ENCODE peak calls at places on chromosome 15, in nine cellular contexts. One of them, this sample, is unnamed.

GRCh38 chr15:74383695-74384565 is 16.5 kb upstream of the CYP11A1 start:
- DNase-seq in H9: no peak
- DNase-seq in right atrium auricular region: no peak
- DNase-seq in psoas muscle: no peak
- DNase-seq in substantia nigra: no peak
- DNase-seq in upper lobe of right lung: no peak
- DNase-seq in mesendoderm: no peak
- DNase-seq in gastrocnemius medialis: no peak
- DNase-seq in A549: peak; percentile 33
- DNase-seq in this sample: no peak

GRCh38 chr15:98076021-98076816 is 115.7 kb downstream of the ARRDC4 start:
- DNase-seq in mesendoderm: peak; percentile 14
- DNase-seq in H9: no peak
- DNase-seq in psoas muscle: peak; percentile 31
- DNase-seq in upper lobe of right lung: no peak
- DNase-seq in gastrocnemius medialis: peak; percentile 17
- DNase-seq in A549: peak; percentile 22
- DNase-seq in substantia nigra: no peak
- DNase-seq in right atrium auricular region: no peak
- DNase-seq in this sample: no peak

GRCh38 chr15:36653851-36654250 is 74.4 kb downstream of the CDIN1 start:
- DNase-seq in H9: no peak
- DNase-seq in psoas muscle: no peak
- DNase-seq in substantia nigra: no peak
- DNase-seq in upper lobe of right lung: no peak
- DNase-seq in gastrocnemius medialis: no peak
- DNase-seq in mesendoderm: no peak
- DNase-seq in A549: no peak
- DNase-seq in right atrium auricular region: no peak
- DNase-seq in this sample: no peak

GRCh38 chr15:73225358-73226015 is 143.3 kb downstream of the HCN4 start:
- DNase-seq in right atrium auricular region: no peak
- DNase-seq in mesendoderm: peak; percentile 34
- DNase-seq in gastrocnemius medialis: no peak
- DNase-seq in psoas muscle: no peak
- DNase-seq in H9: peak; percentile 45
- DNase-seq in substantia nigra: no peak
- DNase-seq in A549: peak; percentile 23
- DNase-seq in upper lobe of right lung: no peak
- DNase-seq in this sample: no peak

GRCh38 chr15:56678562-56678961 is 54.7 kb downstream of the ZNF280D start:
- DNase-seq in substantia nigra: no peak
- DNase-seq in gastrocnemius medialis: peak; percentile 21
- DNase-seq in A549: no peak
- DNase-seq in upper lobe of right lung: no peak
- DNase-seq in H9: no peak
- DNase-seq in right atrium auricular region: no peak
- DNase-seq in psoas muscle: no peak
- DNase-seq in mesendoderm: no peak
- DNase-seq in this sample: no peak

GRCh38 chr15:55902975-55903374 is 90.4 kb downstream of the NEDD4 start:
- DNase-seq in upper lobe of right lung: no peak
- DNase-seq in psoas muscle: no peak
- DNase-seq in H9: no peak
- DNase-seq in gastrocnemius medialis: no peak
- DNase-seq in substantia nigra: no peak
- DNase-seq in right atrium auricular region: no peak
- DNase-seq in A549: no peak
- DNase-seq in mesendoderm: no peak
- DNase-seq in this sample: no peak

GRCh38 chr15:71469393-71469792 is 341.0 kb upstream of the NR2E3 start:
- DNase-seq in A549: no peak
- DNase-seq in mesendoderm: no peak
- DNase-seq in psoas muscle: no peak
- DNase-seq in right atrium auricular region: no peak
- DNase-seq in upper lobe of right lung: no peak
- DNase-seq in H9: peak; percentile 36
- DNase-seq in substantia nigra: no peak
- DNase-seq in gastrocnemius medialis: no peak
- DNase-seq in this sample: peak; percentile 61

GRCh38 chr15:50051811-50052419 is 67.1 kb downstream of the ATP8B4 start:
- DNase-seq in A549: peak; percentile 87
- DNase-seq in mesendoderm: peak; percentile 66
- DNase-seq in substantia nigra: no peak
- DNase-seq in psoas muscle: peak; percentile 16
- DNase-seq in H9: peak; percentile 41
- DNase-seq in gastrocnemius medialis: peak; percentile 25
- DNase-seq in right atrium auricular region: peak; percentile 75
- DNase-seq in upper lobe of right lung: no peak
- DNase-seq in this sample: peak; percentile 66

GRCh38 chr15:73156431-73157191 is 104.3 kb downstream of the NEO1 start:
- DNase-seq in gastrocnemius medialis: no peak
- DNase-seq in psoas muscle: no peak
- DNase-seq in substantia nigra: no peak
- DNase-seq in right atrium auricular region: no peak
- DNase-seq in H9: no peak
- DNase-seq in A549: no peak
- DNase-seq in upper lobe of right lung: no peak
- DNase-seq in mesendoderm: no peak
- DNase-seq in this sample: no peak

GRCh38 chr15:33218071-33218491 is 23.6 kb upstream of the FMN1 start:
- DNase-seq in A549: no peak
- DNase-seq in mesendoderm: no peak
- DNase-seq in psoas muscle: no peak
- DNase-seq in right atrium auricular region: no peak
- DNase-seq in substantia nigra: no peak
- DNase-seq in H9: no peak
- DNase-seq in gastrocnemius medialis: no peak
- DNase-seq in upper lobe of right lung: no peak
- DNase-seq in this sample: no peak

GRCh38 chr15:58235961-58236360 is 97.8 kb downstream of the AQP9 start:
- DNase-seq in right atrium auricular region: no peak
- DNase-seq in substantia nigra: no peak
- DNase-seq in gastrocnemius medialis: no peak
- DNase-seq in psoas muscle: no peak
- DNase-seq in A549: no peak
- DNase-seq in mesendoderm: no peak
- DNase-seq in upper lobe of right lung: no peak
- DNase-seq in H9: no peak
- DNase-seq in this sample: no peak

GRCh38 chr15:56042982-56043980 is 49.9 kb upstream of the NEDD4 start:
- DNase-seq in mesendoderm: no peak
- DNase-seq in H9: no peak
- DNase-seq in gastrocnemius medialis: no peak
- DNase-seq in right atrium auricular region: no peak
- DNase-seq in psoas muscle: no peak
- DNase-seq in upper lobe of right lung: no peak
- DNase-seq in substantia nigra: no peak
- DNase-seq in A549: no peak
- DNase-seq in this sample: peak; percentile 10

GRCh38 chr15:48945386-48945785 is 18.3 kb downstream of the SHC4 start:
- DNase-seq in A549: no peak
- DNase-seq in psoas muscle: no peak
- DNase-seq in substantia nigra: no peak
- DNase-seq in upper lobe of right lung: no peak
- DNase-seq in H9: no peak
- DNase-seq in gastrocnemius medialis: no peak
- DNase-seq in mesendoderm: no peak
- DNase-seq in right atrium auricular region: no peak
- DNase-seq in this sample: peak; percentile 29

GRCh38 chr15:43220991-43221403 is at the start of gene EPB42:
- DNase-seq in upper lobe of right lung: no peak
- DNase-seq in substantia nigra: no peak
- DNase-seq in A549: no peak
- DNase-seq in gastrocnemius medialis: no peak
- DNase-seq in right atrium auricular region: no peak
- DNase-seq in H9: no peak
- DNase-seq in psoas muscle: no peak
- DNase-seq in mesendoderm: no peak
- DNase-seq in this sample: no peak

GRCh38 chr15:28881170-28881569 is 4.6 kb upstream of the APBA2 start:
- DNase-seq in upper lobe of right lung: no peak
- DNase-seq in psoas muscle: no peak
- DNase-seq in mesendoderm: no peak
- DNase-seq in substantia nigra: no peak
- DNase-seq in right atrium auricular region: no peak
- DNase-seq in H9: no peak
- DNase-seq in gastrocnemius medialis: no peak
- DNase-seq in A549: peak; percentile 38
- DNase-seq in this sample: no peak

GRCh38 chr15:48507416-48508065 is 138.0 kb downstream of the FBN1 start:
- DNase-seq in upper lobe of right lung: no peak
- DNase-seq in mesendoderm: peak; percentile 74
- DNase-seq in right atrium auricular region: no peak
- DNase-seq in H9: peak; percentile 37
- DNase-seq in psoas muscle: no peak
- DNase-seq in substantia nigra: no peak
- DNase-seq in A549: peak; percentile 56
- DNase-seq in gastrocnemius medialis: no peak
- DNase-seq in this sample: peak; percentile 70

GRCh38 chr15:28915935-28916334 is 30.2 kb downstream of the APBA2 start:
- DNase-seq in substantia nigra: no peak
- DNase-seq in right atrium auricular region: no peak
- DNase-seq in A549: no peak
- DNase-seq in mesendoderm: no peak
- DNase-seq in psoas muscle: no peak
- DNase-seq in H9: no peak
- DNase-seq in gastrocnemius medialis: no peak
- DNase-seq in upper lobe of right lung: peak; percentile 58
- DNase-seq in this sample: no peak

GRCh38 chr15:82539690-82540054 is 585 bp downstream of the RPS17 start:
- DNase-seq in A549: no peak
- DNase-seq in gastrocnemius medialis: no peak
- DNase-seq in mesendoderm: no peak
- DNase-seq in psoas muscle: no peak
- DNase-seq in substantia nigra: no peak
- DNase-seq in H9: no peak
- DNase-seq in right atrium auricular region: no peak
- DNase-seq in upper lobe of right lung: no peak
- DNase-seq in this sample: peak; percentile 26

DNA sequence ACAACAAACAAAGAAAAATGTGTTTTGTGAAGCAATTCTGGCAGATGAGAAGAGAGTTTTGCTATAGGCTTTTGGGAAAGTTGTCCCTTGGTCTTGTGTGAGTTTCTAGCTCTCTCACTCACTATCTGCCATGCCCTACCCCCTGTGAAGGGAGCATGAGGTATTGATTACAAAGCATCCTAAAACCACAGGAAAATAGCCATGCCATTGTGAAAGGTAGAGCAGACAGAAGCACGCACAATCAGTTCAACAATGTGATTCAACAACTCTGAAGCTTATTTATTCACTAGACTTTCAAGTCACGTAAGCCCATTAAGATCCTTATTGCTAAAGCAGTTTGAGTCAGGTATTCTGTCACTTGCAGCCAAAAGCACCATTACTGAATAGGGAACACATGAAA is 6.5 kb upstream of the AQR start:
- DNase-seq in mesendoderm: no peak
- DNase-seq in psoas muscle: no peak
- DNase-seq in substantia nigra: no peak
- DNase-seq in gastrocnemius medialis: no peak
- DNase-seq in A549: no peak
- DNase-seq in upper lobe of right lung: no peak
- DNase-seq in right atrium auricular region: no peak
- DNase-seq in H9: no peak
- DNase-seq in this sample: no peak
- H3K27ac ChIP-seq in mesendoderm: no peak overlapping the region
- H3K27ac ChIP-seq in psoas muscle: no peak overlapping the region
- H3K27ac ChIP-seq in substantia nigra: no peak overlapping the region
- H3K27ac ChIP-seq in gastrocnemius medialis: no peak overlapping the region
- H3K27ac ChIP-seq in A549: no peak overlapping the region
- H3K27ac ChIP-seq in upper lobe of right lung: no peak overlapping the region
- H3K27ac ChIP-seq in right atrium auricular region: no peak overlapping the region
- H3K27ac ChIP-seq in H9: no peak overlapping the region
- H3K27ac ChIP-seq in this sample: no peak overlapping the region

GRCh38 chr15:44734839-44735481 is 1.4 kb upstream of the TRIM69 start:
- DNase-seq in A549: no peak
- DNase-seq in psoas muscle: no peak
- DNase-seq in H9: no peak
- DNase-seq in upper lobe of right lung: no peak
- DNase-seq in right atrium auricular region: no peak
- DNase-seq in mesendoderm: no peak
- DNase-seq in substantia nigra: no peak
- DNase-seq in gastrocnemius medialis: no peak
- DNase-seq in this sample: no peak
- H3K27ac ChIP-seq in A549: no peak overlapping the region
- H3K27ac ChIP-seq in psoas muscle: no peak overlapping the region
- H3K27ac ChIP-seq in H9: no peak overlapping the region
- H3K27ac ChIP-seq in upper lobe of right lung: peak overlapping the region; percentile 78
- H3K27ac ChIP-seq in right atrium auricular region: peak overlapping the region; percentile 9
- H3K27ac ChIP-seq in mesendoderm: no peak overlapping the region
- H3K27ac ChIP-seq in substantia nigra: no peak overlapping the region
- H3K27ac ChIP-seq in gastrocnemius medialis: peak overlapping the region; percentile 53
- H3K27ac ChIP-seq in this sample: peak overlapping the region; percentile 78

GRCh38 chr15:90807074-90807646 is 61.2 kb upstream of the FURIN start:
- DNase-seq in right atrium auricular region: no peak
- DNase-seq in mesendoderm: no peak
- DNase-seq in substantia nigra: no peak
- DNase-seq in psoas muscle: no peak
- DNase-seq in H9: no peak
- DNase-seq in A549: no peak
- DNase-seq in upper lobe of right lung: no peak
- DNase-seq in gastrocnemius medialis: no peak
- DNase-seq in this sample: no peak

GRCh38 chr15:90799639-90800038 is 68.7 kb upstream of the FURIN start:
- DNase-seq in substantia nigra: no peak
- DNase-seq in H9: no peak
- DNase-seq in right atrium auricular region: no peak
- DNase-seq in upper lobe of right lung: no peak
- DNase-seq in psoas muscle: no peak
- DNase-seq in A549: no peak
- DNase-seq in gastrocnemius medialis: no peak
- DNase-seq in mesendoderm: no peak
- DNase-seq in this sample: no peak

GRCh38 chr15:90807687-90808086 is 60.7 kb upstream of the FURIN start:
- DNase-seq in H9: no peak
- DNase-seq in substantia nigra: no peak
- DNase-seq in gastrocnemius medialis: no peak
- DNase-seq in A549: no peak
- DNase-seq in mesendoderm: no peak
- DNase-seq in right atrium auricular region: no peak
- DNase-seq in upper lobe of right lung: no peak
- DNase-seq in psoas muscle: no peak
- DNase-seq in this sample: no peak

GRCh38 chr15:90801803-90802202 is 66.6 kb upstream of the FURIN start:
- DNase-seq in right atrium auricular region: no peak
- DNase-seq in H9: no peak
- DNase-seq in mesendoderm: no peak
- DNase-seq in substantia nigra: no peak
- DNase-seq in A549: no peak
- DNase-seq in upper lobe of right lung: no peak
- DNase-seq in psoas muscle: no peak
- DNase-seq in gastrocnemius medialis: no peak
- DNase-seq in this sample: no peak
- H3K27ac ChIP-seq in right atrium auricular region: no peak overlapping the region
- H3K27ac ChIP-seq in H9: no peak overlapping the region
- H3K27ac ChIP-seq in mesendoderm: no peak overlapping the region
- H3K27ac ChIP-seq in substantia nigra: no peak overlapping the region
- H3K27ac ChIP-seq in A549: no peak overlapping the region
- H3K27ac ChIP-seq in upper lobe of right lung: no peak overlapping the region
- H3K27ac ChIP-seq in psoas muscle: no peak overlapping the region
- H3K27ac ChIP-seq in gastrocnemius medialis: no peak overlapping the region
- H3K27ac ChIP-seq in this sample: no peak overlapping the region

GRCh38 chr15:100786139-100786531 is 93.5 kb upstream of the ALDH1A3 start:
- DNase-seq in H9: no peak
- DNase-seq in right atrium auricular region: peak; percentile 9
- DNase-seq in upper lobe of right lung: no peak
- DNase-seq in mesendoderm: no peak
- DNase-seq in gastrocnemius medialis: no peak
- DNase-seq in substantia nigra: no peak
- DNase-seq in psoas muscle: no peak
- DNase-seq in A549: no peak
- DNase-seq in this sample: no peak
- H3K27ac ChIP-seq in H9: no peak overlapping the region
- H3K27ac ChIP-seq in right atrium auricular region: no peak overlapping the region
- H3K27ac ChIP-seq in upper lobe of right lung: no peak overlapping the region
- H3K27ac ChIP-seq in mesendoderm: no peak overlapping the region
- H3K27ac ChIP-seq in gastrocnemius medialis: no peak overlapping the region
- H3K27ac ChIP-seq in substantia nigra: no peak overlapping the region
- H3K27ac ChIP-seq in psoas muscle: no peak overlapping the region
- H3K27ac ChIP-seq in A549: no peak overlapping the region
- H3K27ac ChIP-seq in this sample: no peak overlapping the region